ENCODE peak calls at places on chromosomes 7 and 10, in four cellular contexts. One of them, this sample, is unnamed.

GRCh38 chr10:33291053-33291592 is 43.3 kb downstream of the NRP1 start:
- DNase-seq in astrocyte of the cerebellum: peak
- DNase-seq in OCI-LY7: no peak
- DNase-seq in epithelial cell of esophagus: peak
- DNase-seq in this sample: peak

GRCh38 chr7:68063171-68063570 is 1066.5 kb downstream of the TYW1 start:
- DNase-seq in OCI-LY7: no peak
- DNase-seq in epithelial cell of esophagus: no peak
- DNase-seq in astrocyte of the cerebellum: no peak
- DNase-seq in this sample: no peak

GRCh38 chr10:94439275-94439861 is 37.0 kb downstream of the TBC1D12 start:
- DNase-seq in OCI-LY7: no peak
- DNase-seq in epithelial cell of esophagus: peak
- DNase-seq in astrocyte of the cerebellum: peak
- DNase-seq in this sample: no peak

GRCh38 chr10:94193466-94193924 is 169.2 kb downstream of the NOC3L start:
- DNase-seq in epithelial cell of esophagus: no peak
- DNase-seq in OCI-LY7: no peak
- DNase-seq in astrocyte of the cerebellum: peak
- DNase-seq in this sample: peak

GRCh38 chr7:151059362-151060112 is at the start of gene SLC4A2:
- DNase-seq in astrocyte of the cerebellum: no peak
- DNase-seq in OCI-LY7: peak
- DNase-seq in epithelial cell of esophagus: peak
- DNase-seq in this sample: peak

GRCh38 chr10:15433850-15434537 is 62.9 kb upstream of the FAM171A1 start:
- DNase-seq in epithelial cell of esophagus: peak
- DNase-seq in OCI-LY7: peak
- DNase-seq in astrocyte of the cerebellum: peak
- DNase-seq in this sample: peak

GRCh38 chr10:103637855-103638561 is 144.5 kb downstream of the NEURL1 start:
- DNase-seq in astrocyte of the cerebellum: peak
- DNase-seq in OCI-LY7: no peak
- DNase-seq in epithelial cell of esophagus: no peak
- DNase-seq in this sample: peak

GRCh38 chr7:134693256-134693655 is 46.6 kb downstream of the BPGM start:
- DNase-seq in epithelial cell of esophagus: peak
- DNase-seq in OCI-LY7: no peak
- DNase-seq in astrocyte of the cerebellum: peak
- DNase-seq in this sample: peak

GRCh38 chr10:13453896-13454295 is 74.9 kb downstream of the BEND7 start:
- DNase-seq in OCI-LY7: no peak
- DNase-seq in astrocyte of the cerebellum: no peak
- DNase-seq in epithelial cell of esophagus: no peak
- DNase-seq in this sample: no peak

GRCh38 chr10:22427101-22427500 is 81.8 kb downstream of the SPAG6 start:
- DNase-seq in epithelial cell of esophagus: peak
- DNase-seq in OCI-LY7: no peak
- DNase-seq in astrocyte of the cerebellum: no peak
- DNase-seq in this sample: peak

GRCh38 chr7:80018941-80019808 is 115.5 kb upstream of the GNAI1 start:
- DNase-seq in OCI-LY7: peak
- DNase-seq in epithelial cell of esophagus: peak
- DNase-seq in astrocyte of the cerebellum: peak
- DNase-seq in this sample: peak

GRCh38 chr10:84811078-84811477 is 482.7 kb downstream of the CCSER2 start:
- DNase-seq in epithelial cell of esophagus: no peak
- DNase-seq in astrocyte of the cerebellum: no peak
- DNase-seq in OCI-LY7: no peak
- DNase-seq in this sample: no peak

GRCh38 chr7:116772423-116772852 is 89.9 kb upstream of the CAPZA2 start:
- DNase-seq in OCI-LY7: no peak
- DNase-seq in astrocyte of the cerebellum: peak
- DNase-seq in epithelial cell of esophagus: peak
- DNase-seq in this sample: peak

GRCh38 chr10:52232561-52233350 is 81.3 kb upstream of the DKK1 start:
- DNase-seq in astrocyte of the cerebellum: no peak
- DNase-seq in OCI-LY7: no peak
- DNase-seq in epithelial cell of esophagus: no peak
- DNase-seq in this sample: no peak

GRCh38 chr10:44745920-44746319 is 165.2 kb upstream of the TMEM72 start:
- DNase-seq in epithelial cell of esophagus: no peak
- DNase-seq in OCI-LY7: no peak
- DNase-seq in astrocyte of the cerebellum: no peak
- DNase-seq in this sample: no peak

GRCh38 chr7:101998904-101999236 is 181.4 kb downstream of the CUX1 start:
- DNase-seq in OCI-LY7: peak
- DNase-seq in epithelial cell of esophagus: no peak
- DNase-seq in astrocyte of the cerebellum: no peak
- DNase-seq in this sample: no peak

GRCh38 chr7:70432567-70433001 is 699.4 kb upstream of the GALNT17 start:
- DNase-seq in OCI-LY7: no peak
- DNase-seq in epithelial cell of esophagus: no peak
- DNase-seq in astrocyte of the cerebellum: no peak
- DNase-seq in this sample: no peak

GRCh38 chr10:45495438-45496152 is 121.6 kb downstream of the ALOX5 start:
- DNase-seq in OCI-LY7: peak
- DNase-seq in astrocyte of the cerebellum: no peak
- DNase-seq in epithelial cell of esophagus: peak
- DNase-seq in this sample: peak

DNA sequence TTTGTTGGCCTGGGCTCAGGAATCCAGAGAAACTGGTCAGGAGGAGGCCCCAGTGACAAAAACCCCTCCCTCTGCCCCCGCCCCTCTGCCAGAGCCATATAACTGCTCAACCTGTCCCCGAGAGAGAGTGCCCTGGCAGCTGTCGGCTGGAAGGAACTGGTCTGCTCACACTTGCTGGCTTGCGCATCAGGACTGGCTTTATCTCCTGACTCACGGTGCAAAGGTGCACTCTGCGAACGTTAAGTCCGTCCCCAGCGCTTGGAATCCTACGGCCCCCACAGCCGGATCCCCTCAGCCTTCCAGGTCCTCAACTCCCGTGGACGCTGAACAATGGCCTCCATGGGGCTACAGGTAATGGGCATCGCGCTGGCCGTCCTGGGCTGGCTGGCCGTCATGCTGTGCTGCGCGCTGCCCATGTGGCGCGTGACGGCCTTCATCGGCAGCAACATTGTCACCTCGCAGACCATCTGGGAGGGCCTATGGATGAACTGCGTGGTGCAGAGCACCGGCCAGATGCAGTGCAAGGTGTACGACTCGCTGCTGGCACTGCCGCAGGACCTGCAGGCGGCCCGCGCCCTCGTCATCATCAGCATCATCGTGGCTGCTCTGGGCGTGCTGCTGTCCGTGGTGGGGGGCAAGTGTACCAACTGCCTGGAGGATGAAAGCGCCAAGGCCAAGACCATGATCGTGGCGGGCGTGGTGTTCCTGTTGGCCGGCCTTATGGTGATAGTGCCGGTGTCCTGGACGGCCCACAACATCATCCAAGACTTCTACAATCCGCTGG is at the start of gene CLDN4:
- DNase-seq in OCI-LY7: no peak
- DNase-seq in astrocyte of the cerebellum: no peak
- DNase-seq in epithelial cell of esophagus: peak
- DNase-seq in this sample: peak
- H3K4me3 ChIP-seq in OCI-LY7: no peak
- H3K4me3 ChIP-seq in astrocyte of the cerebellum: no peak
- H3K4me3 ChIP-seq in epithelial cell of esophagus: peak
- H3K4me3 ChIP-seq in this sample: no peak

GRCh38 chr7:3300651-3301471 is at the start of gene SDK1:
- DNase-seq in astrocyte of the cerebellum: peak
- DNase-seq in OCI-LY7: peak
- DNase-seq in epithelial cell of esophagus: peak
- DNase-seq in this sample: peak
- TF ChIP-seq CTCF in astrocyte of the cerebellum: peak
- TF ChIP-seq CTCF in OCI-LY7: peak
- TF ChIP-seq CTCF in epithelial cell of esophagus: peak
- TF ChIP-seq CTCF in this sample: peak

DNA sequence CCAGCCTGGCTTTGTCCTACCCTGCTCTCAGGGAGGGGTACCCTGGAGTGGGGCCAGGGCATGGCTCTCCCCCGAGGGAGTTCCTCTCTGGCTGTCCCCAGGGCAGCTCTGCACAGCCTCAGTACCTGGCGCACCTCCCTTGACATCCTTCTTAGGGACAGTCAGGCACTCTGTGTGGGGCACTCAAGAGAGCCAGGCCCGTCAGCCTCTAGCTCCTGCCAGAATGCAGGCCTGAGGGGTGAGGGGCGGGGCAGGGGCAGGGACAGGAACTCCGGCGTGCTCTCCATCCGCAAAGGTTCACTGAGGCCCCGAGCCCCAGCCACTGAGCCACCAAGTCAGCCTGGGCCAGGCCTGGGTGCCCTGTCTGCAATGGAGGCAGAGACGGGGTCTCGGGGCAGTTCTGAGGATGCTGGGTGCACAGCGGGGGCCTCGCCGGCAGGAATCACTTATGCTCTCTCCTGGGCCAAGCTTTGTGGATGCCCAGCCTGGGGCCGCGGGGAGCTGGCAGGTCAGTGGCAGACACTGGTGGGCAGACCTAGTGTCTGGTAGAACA is 10.1 kb downstream of the LIMK1 start:
- DNase-seq in epithelial cell of esophagus: no peak
- DNase-seq in OCI-LY7: peak
- DNase-seq in astrocyte of the cerebellum: no peak
- DNase-seq in this sample: no peak
- H3K4me3 ChIP-seq in epithelial cell of esophagus: no peak
- H3K4me3 ChIP-seq in OCI-LY7: peak
- H3K4me3 ChIP-seq in astrocyte of the cerebellum: no peak
- H3K4me3 ChIP-seq in this sample: no peak

GRCh38 chr10:81920213-81920829 is 45.3 kb downstream of the NRG3 start:
- DNase-seq in astrocyte of the cerebellum: no peak
- DNase-seq in epithelial cell of esophagus: no peak
- DNase-seq in OCI-LY7: peak
- DNase-seq in this sample: no peak
- TF ChIP-seq CTCF in astrocyte of the cerebellum: peak
- TF ChIP-seq CTCF in epithelial cell of esophagus: peak
- TF ChIP-seq CTCF in OCI-LY7: peak
- TF ChIP-seq CTCF in this sample: no peak

GRCh38 chr10:117969592-117969991 is 77.1 kb downstream of the RAB11FIP2 start:
- DNase-seq in epithelial cell of esophagus: no peak
- DNase-seq in OCI-LY7: no peak
- DNase-seq in astrocyte of the cerebellum: no peak
- DNase-seq in this sample: no peak
- H3K4me3 ChIP-seq in epithelial cell of esophagus: no peak
- H3K4me3 ChIP-seq in OCI-LY7: no peak
- H3K4me3 ChIP-seq in astrocyte of the cerebellum: no peak
- H3K4me3 ChIP-seq in this sample: no peak

GRCh38 chr7:78043159-78043558 is 244.6 kb downstream of the PHTF2 start:
- DNase-seq in epithelial cell of esophagus: no peak
- DNase-seq in OCI-LY7: no peak
- DNase-seq in astrocyte of the cerebellum: no peak
- DNase-seq in this sample: no peak

GRCh38 chr7:78041409-78041808 is 242.8 kb downstream of the PHTF2 start:
- DNase-seq in OCI-LY7: no peak
- DNase-seq in epithelial cell of esophagus: no peak
- DNase-seq in astrocyte of the cerebellum: no peak
- DNase-seq in this sample: no peak

GRCh38 chr7:78037603-78038002 is 239.0 kb downstream of the PHTF2 start:
- DNase-seq in epithelial cell of esophagus: no peak
- DNase-seq in astrocyte of the cerebellum: no peak
- DNase-seq in OCI-LY7: no peak
- DNase-seq in this sample: no peak

GRCh38 chr7:78038465-78039080 is 240.0 kb downstream of the PHTF2 start:
- DNase-seq in astrocyte of the cerebellum: no peak
- DNase-seq in OCI-LY7: no peak
- DNase-seq in epithelial cell of esophagus: no peak
- DNase-seq in this sample: no peak

GRCh38 chr7:78039791-78040776 is 241.5 kb downstream of the PHTF2 start:
- DNase-seq in astrocyte of the cerebellum: no peak
- DNase-seq in epithelial cell of esophagus: no peak
- DNase-seq in OCI-LY7: peak
- DNase-seq in this sample: peak
- TF ChIP-seq CTCF in astrocyte of the cerebellum: no peak
- TF ChIP-seq CTCF in epithelial cell of esophagus: no peak
- TF ChIP-seq CTCF in OCI-LY7: peak
- TF ChIP-seq CTCF in this sample: peak

DNA sequence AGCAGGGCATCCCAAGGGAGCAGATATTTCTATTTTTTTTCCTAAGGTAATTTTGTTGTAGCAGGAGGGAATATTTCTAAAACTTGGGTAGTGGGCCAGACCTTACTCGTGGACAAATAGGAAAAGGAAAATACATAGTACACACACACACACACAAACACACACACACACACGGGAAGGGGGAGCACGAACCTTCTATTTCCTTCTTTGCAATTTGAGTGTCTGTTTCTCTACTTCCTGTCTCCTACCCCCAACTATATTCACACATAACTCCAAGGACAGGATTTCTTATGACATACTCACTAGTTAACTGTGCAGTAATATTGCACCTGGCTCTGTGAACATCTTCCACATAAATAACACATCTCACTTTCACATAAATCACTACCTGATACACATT is 4.4 kb downstream of the LDB1 start:
- DNase-seq in epithelial cell of esophagus: no peak
- DNase-seq in astrocyte of the cerebellum: no peak
- DNase-seq in OCI-LY7: peak
- DNase-seq in this sample: no peak
- H3K4me3 ChIP-seq in epithelial cell of esophagus: no peak
- H3K4me3 ChIP-seq in astrocyte of the cerebellum: no peak
- H3K4me3 ChIP-seq in OCI-LY7: peak
- H3K4me3 ChIP-seq in this sample: peak

GRCh38 chr10:69786791-69787190 is 14.9 kb upstream of the COL13A1 start:
- DNase-seq in epithelial cell of esophagus: peak
- DNase-seq in OCI-LY7: peak
- DNase-seq in astrocyte of the cerebellum: peak
- DNase-seq in this sample: peak
- TF ChIP-seq CTCF in epithelial cell of esophagus: peak
- TF ChIP-seq CTCF in OCI-LY7: peak
- TF ChIP-seq CTCF in astrocyte of the cerebellum: peak
- TF ChIP-seq CTCF in this sample: peak

DNA sequence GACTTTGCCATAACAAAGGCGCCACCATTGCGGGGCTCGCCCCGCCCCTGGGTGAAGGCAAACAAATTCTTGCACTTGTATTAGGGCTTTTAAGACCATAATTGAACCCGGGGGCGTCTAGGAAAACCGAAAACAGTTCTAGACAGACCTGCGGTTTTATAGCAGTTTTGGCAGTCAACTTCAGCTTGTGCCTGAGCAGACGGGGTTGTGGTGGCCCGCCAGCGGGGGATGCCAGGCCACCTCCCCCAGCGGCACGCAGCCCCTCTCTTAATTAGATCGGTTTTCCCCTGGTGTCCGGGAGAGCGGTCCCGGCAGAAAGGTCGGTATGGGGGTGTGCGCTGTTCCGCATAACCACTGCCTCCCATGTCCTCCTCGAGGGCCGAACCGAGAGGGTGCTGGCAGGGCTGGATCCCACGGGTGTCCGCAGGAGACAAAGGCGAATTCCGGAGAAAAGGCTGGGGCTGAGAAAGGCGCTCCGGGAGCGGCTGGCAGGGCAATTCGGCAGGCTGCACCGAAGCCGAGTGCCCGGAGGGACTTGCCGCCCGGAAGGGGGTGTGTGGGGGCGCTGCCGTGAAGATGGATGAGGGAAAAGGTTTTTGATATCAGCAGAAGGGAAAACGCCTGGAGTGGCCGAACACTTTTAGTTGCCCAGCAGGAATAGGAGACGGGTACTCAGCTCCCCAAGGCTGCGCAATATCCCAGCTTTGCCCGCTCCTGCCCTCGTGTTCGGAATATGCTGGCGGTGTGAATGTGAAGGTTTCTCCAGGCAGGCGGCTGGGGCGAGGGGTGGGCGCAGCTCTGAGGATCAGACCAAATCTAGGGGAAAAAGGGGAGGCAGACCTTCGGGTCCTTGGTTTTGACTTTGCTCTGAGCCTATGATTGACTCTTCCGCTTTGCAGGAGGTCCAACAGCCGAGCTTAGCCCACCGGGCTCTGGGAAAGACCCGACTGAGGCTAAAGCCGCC is 3.0 kb upstream of the HOXA11 start:
- DNase-seq in OCI-LY7: no peak
- DNase-seq in epithelial cell of esophagus: no peak
- DNase-seq in astrocyte of the cerebellum: no peak
- DNase-seq in this sample: no peak
- H3K4me3 ChIP-seq in OCI-LY7: no peak
- H3K4me3 ChIP-seq in epithelial cell of esophagus: no peak
- H3K4me3 ChIP-seq in astrocyte of the cerebellum: no peak
- H3K4me3 ChIP-seq in this sample: peak

This sample was measured in foreskin fibroblast.